ENCODE peak calls at places on chromosomes 3 and 15, in ten cellular contexts. Q is fibroblast of pulmonary artery; X is heart right ventricle; M is amygdala; N is left kidney; L is kidney epithelial cell; J is neural progenitor cell; P is GOT3; R is activated CD8-positive, alpha-beta memory T cell treated with anti-CD3 and anti-CD28 coated beads for 24 hours; G is CD8-positive, alpha-beta memory T cell. K is an unnamed sample.

GRCh38 chr15:81536296-81536695 is 162.3 kb upstream of the TMC3 start:
- DNase-seq in Q (no peak), X (no peak), M (no peak), N (no peak), L (no peak), J (no peak), P (no peak), R (no peak), G (no peak), K (no peak)

GRCh38 chr3:25910997-25911396 is 121.1 kb downstream of the OXSM start:
- DNase-seq in Q (peak; percentile 12), X (no peak), M (no peak), N (no peak), L (no peak), J (peak; percentile 65), P (no peak), R (peak; percentile 61), G (no peak), K (peak; percentile 42)

GRCh38 chr15:63414474-63415201 is 33.0 kb upstream of the CA12 start:
- DNase-seq in Q (no peak), X (no peak), M (no peak), N (no peak), L (no peak), J (no peak), P (no peak), R (peak; percentile 62), G (no peak), K (no peak)

GRCh38 chr15:39362832-39363561 is 217.9 kb upstream of the THBS1 start:
- DNase-seq in Q (peak; percentile 91), X (no peak), M (no peak), N (peak; percentile 75), L (peak; percentile 35), J (no peak), P (no peak), R (no peak), G (no peak), K (no peak)

GRCh38 chr3:69764861-69765260 is 25.6 kb downstream of the MITF start:
- DNase-seq in Q (no peak), X (no peak), M (no peak), N (no peak), L (no peak), J (no peak), P (no peak), R (no peak), G (no peak), K (no peak)

GRCh38 chr3:128577711-128578110 is 72.9 kb downstream of the RPN1 start:
- DNase-seq in Q (no peak), X (no peak), M (no peak), N (no peak), L (no peak), J (peak; percentile 66), P (no peak), R (no peak), G (no peak), K (no peak)

GRCh38 chr3:50588759-50589433 is 19.6 kb downstream of the HEMK1 start:
- DNase-seq in Q (peak; percentile 31), X (no peak), M (no peak), N (no peak), L (no peak), J (no peak), P (no peak), R (no peak), G (no peak), K (no peak)

GRCh38 chr15:79844221-79844620 is 52.6 kb downstream of the MTHFS start:
- DNase-seq in Q (no peak), X (no peak), M (no peak), N (no peak), L (no peak), J (no peak), P (no peak), R (no peak), G (no peak), K (no peak)

GRCh38 chr3:126102530-126102951 is 18.6 kb upstream of the SLC41A3 start:
- DNase-seq in Q (no peak), X (peak; percentile 31), M (no peak), N (no peak), L (no peak), J (no peak), P (peak; percentile 64), R (peak; percentile 28), G (no peak), K (no peak)

GRCh38 chr3:169618894-169619792 is 44.4 kb downstream of the MECOM start:
- DNase-seq in Q (no peak), X (no peak), M (no peak), N (peak; percentile 94), L (no peak), J (no peak), P (no peak), R (no peak), G (no peak), K (no peak)

GRCh38 chr3:33287672-33288282 is 10.5 kb downstream of the FBXL2 start:
- DNase-seq in Q (no peak), X (no peak), M (no peak), N (no peak), L (no peak), J (no peak), P (no peak), R (no peak), G (no peak), K (no peak)

GRCh38 chr3:143707848-143708247 is 140.4 kb downstream of the SLC9A9 start:
- DNase-seq in Q (peak; percentile 5), X (no peak), M (no peak), N (peak; percentile 66), L (no peak), J (no peak), P (no peak), R (no peak), G (no peak), K (no peak)

GRCh38 chr3:120093119-120093922 is 926 bp downstream of the GSK3B start:
- DNase-seq in Q (peak; percentile 92), X (peak; percentile 84), M (no peak), N (peak; percentile 95), L (no peak), J (peak; percentile 44), P (no peak), R (no peak), G (peak; percentile 5), K (peak; percentile 14)

GRCh38 chr3:39124876-39125836 is 17.7 kb downstream of the TTC21A start:
- DNase-seq in Q (peak; percentile 65), X (no peak), M (no peak), N (peak; percentile 48), L (no peak), J (peak; percentile 26), P (no peak), R (no peak), G (no peak), K (no peak)

GRCh38 chr3:86147119-86147518 is 843.8 kb downstream of the VGLL3 start:
- DNase-seq in Q (no peak), X (no peak), M (no peak), N (no peak), L (no peak), J (no peak), P (no peak), R (no peak), G (no peak), K (no peak)

GRCh38 chr15:62392411-62392810 is 227.3 kb upstream of the C2CD4B start:
- DNase-seq in Q (no peak), X (peak; percentile 34), M (no peak), N (peak; percentile 50), L (no peak), J (peak; percentile 55), P (no peak), R (no peak), G (no peak), K (no peak)

GRCh38 chr3:187325632-187326031 is 34.1 kb upstream of the MASP1 start:
- DNase-seq in Q (no peak), X (no peak), M (no peak), N (no peak), L (no peak), J (no peak), P (no peak), R (no peak), G (no peak), K (no peak)

GRCh38 chr3:37996785-37997301 is 6.3 kb downstream of the VILL start:
- DNase-seq in Q (peak; percentile 86), X (peak; percentile 70), M (no peak), N (peak; percentile 90), L (peak; percentile 18), J (peak; percentile 72), P (peak; percentile 20), R (peak; percentile 93), G (peak; percentile 75), K (peak; percentile 76)

GRCh38 chr3:31878231-31878838 is 102.7 kb downstream of the OSBPL10 start:
- DNase-seq in Q (peak; percentile 89), X (no peak), M (no peak), N (peak; percentile 43), L (no peak), J (no peak), P (no peak), R (no peak), G (no peak), K (no peak)

GRCh38 chr3:28240440-28240839 is 979 bp upstream of the CMC1 start:
- DNase-seq in Q (no peak), X (no peak), M (no peak), N (peak; percentile 24), L (no peak), J (peak; percentile 32), P (no peak), R (no peak), G (no peak), K (no peak)

GRCh38 chr15:42920281-42921048 is at the start of gene TTBK2:
- DNase-seq in Q (peak; percentile 99), X (peak; percentile 99), M (peak; percentile 90), N (peak; percentile 99), L (peak; percentile 85), J (peak; percentile 99), P (peak; percentile 94), R (peak; percentile 98), G (peak; percentile 98), K (peak; percentile 96)

GRCh38 chr3:39313289-39313688 is 16.2 kb upstream of the CCR8 start:
- DNase-seq in Q (no peak), X (no peak), M (no peak), N (no peak), L (no peak), J (no peak), P (no peak), R (no peak), G (no peak), K (no peak)

GRCh38 chr3:143455480-143455879 is 335.9 kb downstream of the CHST2 start:
- DNase-seq in Q (no peak), X (no peak), M (no peak), N (no peak), L (no peak), J (no peak), P (no peak), R (no peak), G (no peak), K (no peak)

GRCh38 chr15:51348688-51349087 is 7.2 kb downstream of the GLDN start:
- DNase-seq in Q (no peak), X (no peak), M (no peak), N (no peak), L (no peak), J (no peak), P (no peak), R (no peak), G (no peak), K (no peak)

GRCh38 chr15:80747317-80748053 is 31.7 kb upstream of the CEMIP start:
- DNase-seq in Q (no peak), X (no peak), M (no peak), N (peak; percentile 79), L (no peak), J (peak; percentile 37), P (no peak), R (no peak), G (no peak), K (no peak)

GRCh38 chr15:60179786-60180391 is 175.8 kb downstream of the FOXB1 start:
- DNase-seq in Q (peak; percentile 76), X (no peak), M (no peak), N (peak; percentile 43), L (no peak), J (peak; percentile 62), P (no peak), R (no peak), G (peak; percentile 6), K (peak; percentile 5)

GRCh38 chr3:133673746-133674145 is 12.0 kb upstream of the TOPBP1 start:
- DNase-seq in Q (no peak), X (no peak), M (no peak), N (no peak), L (no peak), J (no peak), P (no peak), R (no peak), G (no peak), K (no peak)

GRCh38 chr15:61169275-61169903 is 59.7 kb downstream of the RORA start:
- DNase-seq in Q (no peak), X (no peak), M (no peak), N (no peak), L (no peak), J (no peak), P (no peak), R (no peak), G (no peak), K (no peak)